ENCODE peak calls at places on chromosomes 4 and X, in nine cellular contexts. B is foreskin fibroblast, K is fibroblast of villous mesenchyme, E is A549, J is AG04450, L is right atrium auricular region, W is HL-60, R is cardiac fibroblast, M is heart right ventricle. A is an unnamed sample.

GRCh38 chrX:27815209-27815608 is 7.4 kb downstream of the MAGEB10 start:
- DNase-seq in B (no peak), K (no peak), E (peak; percentile 32), J (peak; percentile 4), L (no peak), W (no peak), R (peak; percentile 2), M (no peak), A (no peak)

GRCh38 chrX:150575415-150575814 is 7.0 kb downstream of the MTM1 start:
- DNase-seq in B (peak; percentile 18), K (peak; percentile 28), E (peak; percentile 36), J (no peak), L (no peak), W (no peak), R (peak; percentile 10), M (no peak), A (peak; percentile 50)

GRCh38 chrX:13868481-13869040 is 51.7 kb upstream of the GPM6B start:
- DNase-seq in B (peak; percentile 54), K (peak; percentile 54), E (no peak), J (no peak), L (no peak), W (no peak), R (peak; percentile 81), M (no peak), A (no peak)

GRCh38 chr4:177367336-177367735 is 57.7 kb downstream of the NEIL3 start:
- DNase-seq in B (no peak), K (no peak), E (peak; percentile 12), J (peak; percentile 6), L (no peak), W (no peak), R (peak; percentile 45), M (no peak), A (no peak)

GRCh38 chr4:93394488-93395185 is 433.9 kb upstream of the ATOH1 start:
- DNase-seq in B (peak; percentile 56), K (peak; percentile 8), E (no peak), J (no peak), L (no peak), W (no peak), R (peak; percentile 15), M (no peak), A (no peak)

GRCh38 chr4:186599483-186599882 is 44.1 kb upstream of the MTNR1A start:
- DNase-seq in B (no peak), K (no peak), E (no peak), J (no peak), L (no peak), W (no peak), R (no peak), M (no peak), A (no peak)

GRCh38 chrX:102959471-102959870 is 22.4 kb downstream of the RAB40AL start:
- DNase-seq in B (peak; percentile 79), K (peak; percentile 14), E (no peak), J (no peak), L (no peak), W (no peak), R (no peak), M (no peak), A (no peak)

GRCh38 chr4:38193464-38193863 is 233.3 kb downstream of the PTTG2 start:
- DNase-seq in B (no peak), K (no peak), E (no peak), J (no peak), L (no peak), W (no peak), R (peak; percentile 40), M (no peak), A (no peak)

GRCh38 chr4:41360911-41361830 is 104.4 kb downstream of the UCHL1 start:
- DNase-seq in B (peak; percentile 28), K (peak; percentile 24), E (peak; percentile 43), J (no peak), L (peak; percentile 75), W (no peak), R (no peak), M (peak; percentile 57), A (no peak)

GRCh38 chrX:44747317-44747716 is 96.5 kb upstream of the DUSP21 start:
- DNase-seq in B (no peak), K (no peak), E (no peak), J (no peak), L (no peak), W (no peak), R (no peak), M (no peak), A (no peak)

GRCh38 chrX:17033225-17033624 is 86.8 kb downstream of the REPS2 start:
- DNase-seq in B (no peak), K (no peak), E (no peak), J (no peak), L (no peak), W (no peak), R (no peak), M (no peak), A (no peak)

GRCh38 chr4:183987529-183987946 is 82.4 kb downstream of the STOX2 start:
- DNase-seq in B (peak; percentile 7), K (peak; percentile 76), E (peak; percentile 68), J (peak; percentile 65), L (peak; percentile 82), W (no peak), R (peak; percentile 82), M (peak; percentile 78), A (peak; percentile 72)
- H3K4me3 ChIP-seq in B (peak overlapping the region; percentile 24), K (peak overlapping the region; percentile 41), E (peak overlapping the region; percentile 47), J (peak overlapping the region; percentile 57), L (peak overlapping the region; percentile 24), W (no peak overlapping the region), R (peak overlapping the region; percentile 37), M (peak overlapping the region; percentile 19), A (peak overlapping the region; percentile 48)

GRCh38 chr4:109662786-109663185 is 40.5 kb downstream of the CASP6 start:
- DNase-seq in B (no peak), K (no peak), E (no peak), J (no peak), L (no peak), W (no peak), R (no peak), M (no peak), A (no peak)

GRCh38 chr4:109655396-109655795 is 47.8 kb downstream of the CASP6 start:
- DNase-seq in B (no peak), K (no peak), E (no peak), J (no peak), L (no peak), W (no peak), R (no peak), M (no peak), A (no peak)

GRCh38 chr4:109657854-109658253 is 45.4 kb downstream of the CASP6 start:
- DNase-seq in B (no peak), K (no peak), E (no peak), J (no peak), L (no peak), W (no peak), R (no peak), M (no peak), A (no peak)

GRCh38 chr4:109658871-109659410 is 44.3 kb downstream of the CASP6 start:
- DNase-seq in B (no peak), K (peak; percentile 32), E (peak; percentile 13), J (no peak), L (no peak), W (no peak), R (peak; percentile 35), M (no peak), A (no peak)
- TF ChIP-seq CTCF in B (no peak), K (peak; percentile 14), E (peak; percentile 20), J (peak; percentile 4), L (peak; percentile 54), W (no peak), R (no peak), M (no peak), A (no peak)

DNA sequence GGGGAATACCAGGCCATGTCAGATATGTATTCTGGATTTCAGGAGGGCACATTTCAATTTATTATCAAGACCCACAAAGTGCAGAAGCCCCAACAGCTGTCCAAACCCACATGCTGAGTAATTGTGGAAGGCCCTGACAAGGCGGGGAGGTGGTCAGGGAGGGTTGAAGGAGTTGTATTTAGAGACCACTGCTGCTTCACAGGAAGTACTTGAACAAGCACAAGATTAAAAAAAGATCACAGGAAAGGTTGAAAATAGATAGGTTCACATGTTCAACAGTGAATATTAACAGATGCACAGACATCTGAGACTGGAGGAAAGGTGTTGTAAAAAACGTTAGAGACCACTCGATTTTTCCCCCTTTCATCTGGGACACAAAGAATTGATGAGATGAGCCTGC is 17.9 kb downstream of the ATP8A1 start:
- DNase-seq in B (no peak), K (no peak), E (no peak), J (no peak), L (no peak), W (no peak), R (no peak), M (no peak), A (no peak)
- H3K4me3 ChIP-seq in B (no peak overlapping the region), K (no peak overlapping the region), E (no peak overlapping the region), J (no peak overlapping the region), L (no peak overlapping the region), W (no peak overlapping the region), R (no peak overlapping the region), M (no peak overlapping the region), A (no peak overlapping the region)

GRCh38 chr4:163350672-163351071 is 7.0 kb downstream of the NPY5R start:
- DNase-seq in B (no peak), K (peak; percentile 13), E (no peak), J (no peak), L (no peak), W (no peak), R (no peak), M (no peak), A (no peak)

GRCh38 chr4:163353054-163353453 is 9.4 kb downstream of the NPY5R start:
- DNase-seq in B (no peak), K (no peak), E (no peak), J (no peak), L (no peak), W (no peak), R (no peak), M (no peak), A (no peak)

DNA sequence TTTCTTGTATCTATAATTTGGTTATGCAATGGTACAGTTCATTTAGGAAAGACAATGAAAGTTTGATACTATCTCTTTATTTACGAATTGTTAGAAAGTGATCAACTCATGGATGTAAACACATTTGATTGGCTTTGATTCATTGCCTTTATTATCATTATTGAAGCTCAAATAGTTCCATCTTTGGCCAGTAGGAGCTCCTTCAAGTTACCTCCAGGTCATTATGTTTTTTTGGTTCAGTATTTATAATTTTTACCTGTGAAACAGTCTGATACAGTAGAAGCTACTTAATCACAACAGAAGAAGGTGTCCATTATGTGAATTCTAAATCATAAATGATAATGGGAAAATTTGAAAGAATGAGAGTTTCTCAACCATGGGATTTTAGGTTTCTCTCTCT is 12.4 kb downstream of the NPY5R start:
- DNase-seq in B (no peak), K (no peak), E (no peak), J (no peak), L (no peak), W (no peak), R (no peak), M (no peak), A (no peak)
- TF ChIP-seq CTCF in B (no peak), K (no peak), E (no peak), J (no peak), L (no peak), W (no peak), R (peak; percentile 7), M (no peak), A (no peak)

GRCh38 chrX:104370089-104370488 is 115.4 kb upstream of the ESX1 start:
- DNase-seq in B (no peak), K (no peak), E (peak; percentile 28), J (no peak), L (no peak), W (no peak), R (peak; percentile 2), M (no peak), A (no peak)
- H3K4me3 ChIP-seq in B (no peak overlapping the region), K (no peak overlapping the region), E (no peak overlapping the region), J (no peak overlapping the region), L (no peak overlapping the region), W (no peak overlapping the region), R (no peak overlapping the region), M (no peak overlapping the region), A (no peak overlapping the region)

GRCh38 chr4:3766791-3767561 is 791 bp downstream of the ADRA2C start:
- DNase-seq in B (no peak), K (peak; percentile 46), E (no peak), J (no peak), L (no peak), W (no peak), R (no peak), M (no peak), A (no peak)
- TF ChIP-seq CTCF in B (no peak), K (peak; percentile 18), E (no peak), J (no peak), L (no peak), W (no peak), R (no peak), M (no peak), A (peak; percentile 19)

A was measured in retinal pigment epithelial cell.